ENCODE peak calls at places on chromosomes 16 and 17, in eight cellular contexts. S, X, M, Q, R, W, I and P are unnamed samples.
A peak's percentile ranks its signal among the peaks of the same experiment; 100 is the strongest.

GRCh38 chr17:17820457-17821158 is 16.2 kb downstream of the SREBF1 start:
- DNase-seq in S (no peak), X (no peak), M (no peak), Q (no peak), R (no peak), W (no peak), I (no peak), P (no peak)

GRCh38 chr17:71699907-71700306 is 420.9 kb upstream of the SOX9 start:
- DNase-seq in S (no peak), X (no peak), M (no peak), Q (no peak), R (no peak), W (no peak), I (no peak), P (no peak)

GRCh38 chr16:31409433-31409832 is 16.3 kb downstream of the ITGAD start:
- DNase-seq in S (no peak), X (no peak), M (peak; percentile 19), Q (no peak), R (no peak), W (no peak), I (no peak), P (no peak)

GRCh38 chr17:51541215-51541614 is 280.9 kb downstream of the UTP18 start:
- DNase-seq in S (no peak), X (no peak), M (no peak), Q (no peak), R (no peak), W (no peak), I (no peak), P (no peak)

GRCh38 chr17:58728831-58729230 is 26.8 kb upstream of the PPM1E start:
- DNase-seq in S (no peak), X (no peak), M (no peak), Q (no peak), R (no peak), W (no peak), I (no peak), P (no peak)

GRCh38 chr17:80030730-80031410 is 4.8 kb downstream of the TBC1D16 start:
- DNase-seq in S (no peak), X (no peak), M (no peak), Q (no peak), R (no peak), W (no peak), I (no peak), P (no peak)

GRCh38 chr16:52912565-52913173 is 140.0 kb downstream of the CHD9NB start:
- DNase-seq in S (peak; percentile 84), X (peak; percentile 11), M (peak; percentile 55), Q (peak; percentile 33), R (peak; percentile 55), W (peak; percentile 78), I (peak; percentile 48), P (peak; percentile 3)

GRCh38 chr16:88638323-88639230 is at the start of gene IL17C:
- DNase-seq in S (peak; percentile 80), X (no peak), M (no peak), Q (no peak), R (peak; percentile 52), W (no peak), I (no peak), P (no peak)

GRCh38 chr17:59292174-59292523 is 39.3 kb upstream of the YPEL2 start:
- DNase-seq in S (no peak), X (no peak), M (no peak), Q (no peak), R (no peak), W (no peak), I (peak; percentile 66), P (no peak)

GRCh38 chr17:62740066-62740465 is 68.0 kb downstream of the MARCHF10 start:
- DNase-seq in S (peak; percentile 63), X (no peak), M (no peak), Q (no peak), R (no peak), W (no peak), I (no peak), P (no peak)

DNA sequence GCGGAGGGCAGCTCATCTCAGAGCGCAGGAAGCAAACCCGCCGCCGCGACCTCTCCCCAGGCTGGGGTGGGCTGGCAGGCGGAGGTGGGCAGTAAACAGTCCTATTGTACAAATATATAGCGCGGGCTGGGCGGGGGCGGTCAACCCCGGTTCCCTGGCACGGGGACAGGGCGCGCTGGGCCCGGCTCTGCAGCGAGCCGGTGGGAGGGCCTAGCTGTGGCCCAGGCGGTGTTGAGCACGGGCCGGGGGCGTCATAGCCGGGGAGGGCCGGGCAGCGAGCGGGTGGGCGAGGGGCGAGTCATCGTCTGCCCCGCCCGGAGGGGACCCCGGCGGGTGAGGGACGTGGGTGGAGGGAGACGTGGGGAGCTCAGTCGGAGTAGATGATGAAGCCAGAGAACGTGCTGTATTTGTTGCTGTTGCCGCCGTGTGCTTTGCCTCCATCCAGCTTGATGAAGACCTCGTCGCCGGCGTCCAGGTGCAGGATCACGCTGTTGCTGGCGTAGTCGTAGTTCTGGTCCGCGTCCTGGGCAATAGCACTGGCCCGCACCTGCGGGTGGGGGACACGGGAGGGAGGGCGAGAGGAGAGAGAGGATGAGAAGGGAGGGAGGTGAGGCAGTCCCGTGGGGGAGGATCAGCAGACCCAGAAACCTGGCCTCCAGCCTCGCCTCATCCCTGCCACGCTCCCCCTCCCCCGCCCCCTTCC is 8.1 kb downstream of the C1QL1 start:
- DNase-seq in S (peak; percentile 61), X (no peak), M (no peak), Q (no peak), R (no peak), W (no peak), I (no peak), P (no peak)
- TF ChIP-seq EZH2 in S (peak; percentile 32), X (no peak), M (no peak), Q (peak; percentile 38), R (no peak), W (no peak), I (peak; percentile 29), P (no peak)

DNA sequence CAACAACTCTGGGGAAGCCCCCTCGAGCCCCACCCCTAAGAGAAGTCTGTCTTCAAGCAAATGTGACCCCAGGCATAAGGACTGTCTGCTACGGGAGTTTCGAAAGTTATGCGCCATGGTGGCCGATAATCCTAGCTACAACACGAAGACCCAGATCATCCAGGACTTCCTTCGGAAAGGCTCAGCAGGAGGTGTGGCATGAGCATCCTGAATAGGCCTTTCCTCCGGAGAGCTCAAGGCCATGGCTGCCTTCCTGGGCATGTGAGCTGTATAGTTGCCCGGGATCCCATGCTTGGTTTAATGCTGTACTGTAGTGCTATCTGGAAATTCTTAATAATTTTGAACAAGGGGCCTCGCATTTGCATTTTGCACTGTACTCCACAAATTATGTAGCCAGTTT is 9.2 kb downstream of the LIG3 start:
- DNase-seq in S (no peak), X (no peak), M (no peak), Q (no peak), R (no peak), W (no peak), I (no peak), P (no peak)
- TF ChIP-seq POLR2AphosphoS5 in S (no peak), X (no peak), M (no peak), Q (no peak), R (no peak), W (no peak), I (no peak), P (no peak)

GRCh38 chr16:1978476-1979120 is 2.7 kb downstream of the NOXO1 start:
- DNase-seq in S (peak; percentile 59), X (no peak), M (no peak), Q (no peak), R (peak; percentile 33), W (no peak), I (no peak), P (no peak)
- H3K4me3 ChIP-seq in S (peak overlapping the region; percentile 68), X (no peak overlapping the region), M (peak overlapping the region; percentile 65), Q (peak overlapping the region; percentile 31), R (no peak overlapping the region), W (no peak overlapping the region), I (no peak overlapping the region), P (no peak overlapping the region)

DNA sequence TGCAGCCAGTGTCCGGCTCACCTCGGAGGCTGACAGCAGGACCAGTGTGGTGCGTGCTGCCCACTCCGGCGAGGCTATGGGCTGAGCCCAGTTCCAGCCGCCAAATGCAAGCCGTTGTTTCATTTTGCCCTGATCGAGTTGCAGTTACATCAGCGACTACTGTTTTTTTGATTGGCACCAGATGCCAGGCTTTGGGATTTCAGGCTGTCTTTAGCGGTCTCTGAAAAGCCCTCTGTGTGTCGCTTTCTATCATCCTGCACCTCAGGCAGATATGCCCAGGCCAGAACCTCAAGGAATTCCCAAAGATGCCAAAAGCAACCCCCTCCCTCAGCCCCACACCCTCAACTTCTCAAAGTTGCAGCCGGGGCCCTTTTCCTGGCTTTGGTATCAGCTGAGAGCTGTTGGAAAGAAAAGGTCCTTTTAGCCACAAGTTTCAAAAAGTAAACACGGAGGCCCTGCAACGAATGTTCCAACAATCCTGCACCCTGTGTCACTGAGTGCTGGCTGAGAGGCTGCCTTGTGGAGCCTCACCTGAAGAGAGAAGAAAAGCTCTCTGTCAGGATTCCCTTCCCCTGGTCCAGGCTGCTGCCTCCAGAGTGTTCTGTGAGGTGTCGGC is 58.9 kb downstream of the WWP2 start:
- DNase-seq in S (peak; percentile 17), X (no peak), M (no peak), Q (no peak), R (no peak), W (peak; percentile 81), I (no peak), P (no peak)
- TF ChIP-seq EZH2 in S (no peak), X (no peak), M (no peak), Q (no peak), R (no peak), W (no peak), I (no peak), P (no peak)

GRCh38 chr16:35724551-35724950 is 2265.1 kb downstream of the TP53TG3F start:
- DNase-seq in S (no peak), X (no peak), M (no peak), Q (no peak), R (no peak), W (no peak), I (no peak), P (no peak)
- TF ChIP-seq POLR2AphosphoS5 in S (no peak), X (no peak), M (no peak), Q (no peak), R (no peak), W (no peak), I (no peak), P (no peak)

GRCh38 chr16:28193530-28194423 is 18.0 kb downstream of the XPO6 start:
- DNase-seq in S (no peak), X (no peak), M (no peak), Q (no peak), R (no peak), W (no peak), I (peak; percentile 35), P (no peak)
- H3K4me3 ChIP-seq in S (no peak overlapping the region), X (peak overlapping the region; percentile 48), M (no peak overlapping the region), Q (no peak overlapping the region), R (no peak overlapping the region), W (no peak overlapping the region), I (no peak overlapping the region), P (no peak overlapping the region)

DNA sequence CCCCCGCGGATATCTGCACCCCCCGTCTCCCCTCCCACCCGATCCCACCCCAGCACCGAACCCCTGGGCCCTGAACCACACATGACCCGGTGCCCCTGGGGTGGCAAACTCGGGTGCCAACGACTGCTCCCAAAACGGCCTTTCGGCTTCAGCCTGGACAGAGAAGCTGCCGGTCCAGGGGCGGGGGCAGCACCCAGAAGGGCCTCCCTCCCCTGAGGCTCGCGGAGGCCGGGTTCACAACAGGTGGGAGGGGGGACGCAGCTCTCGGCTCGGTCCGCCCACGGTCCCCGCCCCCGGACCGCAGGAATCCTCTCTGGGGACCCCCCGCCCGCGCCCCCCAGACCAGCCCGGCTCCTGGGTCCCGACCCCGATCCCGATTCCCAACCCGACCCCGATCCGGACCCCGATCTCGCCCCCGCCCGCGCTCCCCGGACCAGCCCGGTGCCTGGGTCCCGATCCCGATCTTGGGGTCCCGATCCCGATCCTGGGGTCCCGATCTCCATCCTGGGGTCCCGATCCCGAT is 608 bp downstream of the ABR start:
- DNase-seq in S (no peak), X (no peak), M (no peak), Q (no peak), R (no peak), W (no peak), I (no peak), P (no peak)
- TF ChIP-seq EZH2 in S (no peak), X (no peak), M (no peak), Q (no peak), R (no peak), W (no peak), I (no peak), P (no peak)